ENCODE peak calls at places on chromosomes 16 and 17, in six cellular contexts. One of them, this sample, is unnamed.

GRCh38 chr16:79186196-79186595 is 414.3 kb downstream of the MAF start:
- DNase-seq in choroid plexus epithelial cell: no peak
- DNase-seq in neural progenitor cell: no peak
- DNase-seq in tibial nerve: no peak
- DNase-seq in H7: no peak
- DNase-seq in transverse colon: no peak
- DNase-seq in this sample: no peak

GRCh38 chr17:79090503-79091372 is 16.1 kb downstream of the ENGASE start:
- DNase-seq in neural progenitor cell: no peak
- DNase-seq in choroid plexus epithelial cell: peak
- DNase-seq in H7: peak
- DNase-seq in transverse colon: no peak
- DNase-seq in tibial nerve: no peak
- DNase-seq in this sample: no peak

GRCh38 chr17:34607917-34608316 is 28.5 kb downstream of the TMEM132E start:
- DNase-seq in H7: peak
- DNase-seq in neural progenitor cell: no peak
- DNase-seq in tibial nerve: no peak
- DNase-seq in transverse colon: no peak
- DNase-seq in choroid plexus epithelial cell: no peak
- DNase-seq in this sample: no peak

GRCh38 chr16:24977673-24978065 is 37.5 kb downstream of the ARHGAP17 start:
- DNase-seq in neural progenitor cell: no peak
- DNase-seq in transverse colon: no peak
- DNase-seq in tibial nerve: no peak
- DNase-seq in H7: no peak
- DNase-seq in choroid plexus epithelial cell: peak
- DNase-seq in this sample: no peak

GRCh38 chr17:36578671-36579070 is 13.0 kb upstream of the DHRS11 start:
- DNase-seq in transverse colon: no peak
- DNase-seq in H7: no peak
- DNase-seq in neural progenitor cell: no peak
- DNase-seq in choroid plexus epithelial cell: peak
- DNase-seq in tibial nerve: no peak
- DNase-seq in this sample: no peak

GRCh38 chr16:27550582-27550920 is 607 bp downstream of the KATNIP start:
- DNase-seq in neural progenitor cell: no peak
- DNase-seq in choroid plexus epithelial cell: no peak
- DNase-seq in transverse colon: no peak
- DNase-seq in H7: no peak
- DNase-seq in tibial nerve: no peak
- DNase-seq in this sample: no peak

GRCh38 chr17:81537856-81538555 is 9.8 kb downstream of the FSCN2 start:
- DNase-seq in transverse colon: no peak
- DNase-seq in tibial nerve: no peak
- DNase-seq in choroid plexus epithelial cell: no peak
- DNase-seq in H7: peak
- DNase-seq in neural progenitor cell: no peak
- DNase-seq in this sample: no peak

GRCh38 chr17:60392845-60393702 is 1.1 kb upstream of the USP32 start:
- DNase-seq in transverse colon: peak
- DNase-seq in H7: no peak
- DNase-seq in choroid plexus epithelial cell: peak
- DNase-seq in tibial nerve: peak
- DNase-seq in neural progenitor cell: peak
- DNase-seq in this sample: no peak

GRCh38 chr16:65068151-65068740 is 53.6 kb downstream of the CDH11 start:
- DNase-seq in neural progenitor cell: no peak
- DNase-seq in tibial nerve: peak
- DNase-seq in transverse colon: no peak
- DNase-seq in choroid plexus epithelial cell: peak
- DNase-seq in H7: peak
- DNase-seq in this sample: no peak

GRCh38 chr16:50547340-50547865 is 793 bp upstream of the NKD1 start:
- DNase-seq in neural progenitor cell: peak
- DNase-seq in choroid plexus epithelial cell: peak
- DNase-seq in transverse colon: peak
- DNase-seq in H7: peak
- DNase-seq in tibial nerve: no peak
- DNase-seq in this sample: peak

GRCh38 chr16:76866994-76867393 is 324.0 kb upstream of the MON1B start:
- DNase-seq in transverse colon: no peak
- DNase-seq in choroid plexus epithelial cell: no peak
- DNase-seq in H7: no peak
- DNase-seq in neural progenitor cell: no peak
- DNase-seq in tibial nerve: no peak
- DNase-seq in this sample: no peak

DNA sequence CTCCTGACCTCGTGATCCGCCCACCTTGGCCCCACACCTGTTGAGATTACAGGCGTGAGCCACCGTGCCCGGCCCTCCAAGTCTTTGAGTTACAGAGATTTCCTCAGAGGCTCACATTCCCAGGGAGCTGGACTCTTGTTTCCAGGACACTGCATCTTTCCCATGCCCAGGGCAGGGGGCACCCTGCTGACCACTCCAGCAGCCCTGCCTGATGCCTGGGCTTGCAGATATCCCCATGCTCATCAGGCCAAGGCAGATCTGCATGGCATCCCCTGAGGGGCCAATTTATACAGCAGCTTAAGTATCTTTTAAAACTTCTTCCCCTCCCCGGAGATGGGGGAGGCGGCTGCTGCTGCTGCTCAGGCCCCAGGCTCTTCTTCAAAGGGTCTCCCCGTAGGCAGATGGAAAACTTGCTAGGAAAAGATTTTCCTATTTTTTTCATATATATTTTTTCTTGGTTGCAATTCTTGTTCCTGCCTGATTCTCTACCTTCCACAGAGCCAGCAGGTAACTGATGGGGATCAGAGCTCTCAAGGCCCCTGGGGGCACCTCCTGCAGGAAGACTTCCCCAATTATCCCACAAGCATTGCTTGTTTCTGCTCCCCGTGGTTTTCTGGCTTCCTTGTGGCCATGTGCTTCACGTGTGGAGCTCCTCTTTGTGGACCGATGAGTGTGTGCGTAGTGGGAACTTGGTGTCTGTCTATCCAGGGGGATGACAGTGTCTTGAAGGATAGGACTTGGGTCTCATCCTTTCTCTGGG is 102.2 kb upstream of the SDK2 start:
- DNase-seq in transverse colon: no peak
- DNase-seq in neural progenitor cell: no peak
- DNase-seq in choroid plexus epithelial cell: no peak
- DNase-seq in H7: peak
- DNase-seq in tibial nerve: no peak
- DNase-seq in this sample: no peak
- H3K4me3 ChIP-seq in transverse colon: no peak
- H3K4me3 ChIP-seq in neural progenitor cell: no peak
- H3K4me3 ChIP-seq in choroid plexus epithelial cell: no peak
- H3K4me3 ChIP-seq in H7: no peak
- H3K4me3 ChIP-seq in tibial nerve: no peak
- H3K4me3 ChIP-seq in this sample: no peak

GRCh38 chr17:38571833-38572274 is 33.9 kb downstream of the SRCIN1 start:
- DNase-seq in neural progenitor cell: peak
- DNase-seq in H7: peak
- DNase-seq in choroid plexus epithelial cell: no peak
- DNase-seq in tibial nerve: no peak
- DNase-seq in transverse colon: no peak
- DNase-seq in this sample: no peak
- H3K4me3 ChIP-seq in neural progenitor cell: peak
- H3K4me3 ChIP-seq in H7: no peak
- H3K4me3 ChIP-seq in choroid plexus epithelial cell: no peak
- H3K4me3 ChIP-seq in tibial nerve: no peak
- H3K4me3 ChIP-seq in transverse colon: no peak
- H3K4me3 ChIP-seq in this sample: no peak

GRCh38 chr16:3029499-3030127 is 5.8 kb downstream of the THOC6 start:
- DNase-seq in tibial nerve: no peak
- DNase-seq in choroid plexus epithelial cell: peak
- DNase-seq in H7: peak
- DNase-seq in neural progenitor cell: no peak
- DNase-seq in transverse colon: no peak
- DNase-seq in this sample: no peak
- H3K4me3 ChIP-seq in tibial nerve: no peak
- H3K4me3 ChIP-seq in choroid plexus epithelial cell: peak
- H3K4me3 ChIP-seq in H7: no peak
- H3K4me3 ChIP-seq in neural progenitor cell: no peak
- H3K4me3 ChIP-seq in transverse colon: no peak
- H3K4me3 ChIP-seq in this sample: peak

DNA sequence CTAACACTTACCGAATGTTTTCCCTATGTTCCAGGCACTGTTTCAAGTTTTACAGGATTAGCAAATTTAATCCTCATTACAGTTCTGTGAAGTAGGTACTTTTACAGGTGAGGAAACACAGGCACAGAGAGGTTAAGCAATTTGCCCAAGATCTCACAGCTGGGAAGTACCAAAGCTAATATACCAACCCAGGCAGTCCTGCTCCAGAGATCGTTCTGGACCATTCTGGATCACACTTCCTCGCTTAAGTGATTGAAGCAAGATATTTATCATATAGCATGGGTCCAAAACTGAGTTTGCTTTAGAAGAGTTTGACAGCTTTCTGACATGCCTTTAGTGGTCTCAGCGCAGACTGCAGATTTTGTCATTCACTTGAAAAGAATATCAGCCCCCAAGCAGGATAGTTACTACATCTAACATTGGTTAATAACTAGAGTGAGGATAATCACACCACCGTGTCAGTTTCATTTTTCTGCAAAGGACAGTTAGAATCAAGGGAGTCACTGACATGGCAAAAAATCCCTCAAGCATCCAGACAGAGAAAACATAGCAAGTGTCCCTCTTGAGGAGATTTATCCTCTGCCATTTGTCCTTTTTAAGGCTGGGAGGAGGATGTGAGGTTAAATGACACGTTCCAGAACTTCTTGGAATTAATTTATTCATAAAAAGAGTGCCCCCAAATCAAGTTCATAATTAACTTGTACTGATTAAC is 5.1 kb downstream of the HS3ST3B1 start:
- DNase-seq in transverse colon: no peak
- DNase-seq in neural progenitor cell: no peak
- DNase-seq in H7: no peak
- DNase-seq in choroid plexus epithelial cell: peak
- DNase-seq in tibial nerve: no peak
- DNase-seq in this sample: no peak
- H3K4me3 ChIP-seq in transverse colon: no peak
- H3K4me3 ChIP-seq in neural progenitor cell: no peak
- H3K4me3 ChIP-seq in H7: no peak
- H3K4me3 ChIP-seq in choroid plexus epithelial cell: no peak
- H3K4me3 ChIP-seq in tibial nerve: no peak
- H3K4me3 ChIP-seq in this sample: no peak

GRCh38 chr16:1794908-1795666 is 1.6 kb upstream of the IGFALS start:
- DNase-seq in tibial nerve: no peak
- DNase-seq in transverse colon: no peak
- DNase-seq in neural progenitor cell: no peak
- DNase-seq in H7: peak
- DNase-seq in choroid plexus epithelial cell: no peak
- DNase-seq in this sample: no peak

GRCh38 chr16:1791943-1792812 is 1.3 kb downstream of the IGFALS start:
- DNase-seq in transverse colon: no peak
- DNase-seq in choroid plexus epithelial cell: no peak
- DNase-seq in neural progenitor cell: no peak
- DNase-seq in H7: peak
- DNase-seq in tibial nerve: no peak
- DNase-seq in this sample: no peak

GRCh38 chr16:1792836-1793577 is 498 bp downstream of the IGFALS start:
- DNase-seq in choroid plexus epithelial cell: no peak
- DNase-seq in H7: peak
- DNase-seq in transverse colon: no peak
- DNase-seq in neural progenitor cell: no peak
- DNase-seq in tibial nerve: no peak
- DNase-seq in this sample: no peak

GRCh38 chr16:1793578-1794220 is at the start of gene IGFALS:
- DNase-seq in choroid plexus epithelial cell: no peak
- DNase-seq in neural progenitor cell: no peak
- DNase-seq in tibial nerve: no peak
- DNase-seq in H7: peak
- DNase-seq in transverse colon: no peak
- DNase-seq in this sample: no peak

GRCh38 chr16:1794221-1794871 is 841 bp upstream of the IGFALS start:
- DNase-seq in tibial nerve: no peak
- DNase-seq in H7: peak
- DNase-seq in transverse colon: no peak
- DNase-seq in choroid plexus epithelial cell: no peak
- DNase-seq in neural progenitor cell: no peak
- DNase-seq in this sample: no peak
- H3K4me3 ChIP-seq in tibial nerve: no peak
- H3K4me3 ChIP-seq in H7: no peak
- H3K4me3 ChIP-seq in transverse colon: no peak
- H3K4me3 ChIP-seq in choroid plexus epithelial cell: no peak
- H3K4me3 ChIP-seq in neural progenitor cell: no peak
- H3K4me3 ChIP-seq in this sample: no peak

DNA sequence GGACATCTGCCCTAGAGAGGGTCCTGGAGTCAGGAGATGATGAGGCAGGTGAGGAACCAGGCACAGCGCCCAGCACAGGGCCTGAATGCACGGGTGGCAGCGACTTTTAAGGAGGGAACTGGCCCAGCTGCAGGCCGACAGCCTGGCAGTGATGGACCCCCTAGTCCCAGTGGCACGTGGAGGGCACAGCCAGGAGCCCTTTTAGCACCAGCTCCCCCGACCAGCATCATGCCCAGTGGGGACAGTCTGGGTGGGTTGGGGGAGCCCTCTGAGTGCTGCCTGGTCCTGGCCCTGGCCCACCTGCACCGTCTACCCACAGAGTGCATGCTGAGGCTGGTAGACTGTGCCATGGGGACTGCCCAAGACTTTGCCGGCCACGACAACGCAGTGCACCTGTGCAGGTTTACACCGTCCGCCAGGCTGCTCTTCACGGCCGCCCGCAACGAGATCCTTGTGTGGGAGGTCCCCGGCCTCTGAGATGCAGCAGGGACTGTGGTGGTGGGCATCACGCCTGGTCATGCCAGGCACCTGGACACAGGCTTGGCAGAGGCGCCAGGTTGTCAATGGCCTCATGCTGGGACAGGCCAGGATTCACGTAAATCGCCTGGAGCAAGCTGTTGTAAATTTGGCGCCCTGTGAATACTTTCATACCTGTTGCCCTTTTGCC is 686 bp upstream of the RHOT2 start:
- DNase-seq in transverse colon: no peak
- DNase-seq in H7: no peak
- DNase-seq in choroid plexus epithelial cell: no peak
- DNase-seq in tibial nerve: no peak
- DNase-seq in neural progenitor cell: no peak
- DNase-seq in this sample: no peak
- H3K4me3 ChIP-seq in transverse colon: no peak
- H3K4me3 ChIP-seq in H7: no peak
- H3K4me3 ChIP-seq in choroid plexus epithelial cell: no peak
- H3K4me3 ChIP-seq in tibial nerve: peak
- H3K4me3 ChIP-seq in neural progenitor cell: no peak
- H3K4me3 ChIP-seq in this sample: peak

GRCh38 chr16:22814330-22815105 is 556 bp downstream of the HS3ST2 start:
- DNase-seq in transverse colon: no peak
- DNase-seq in H7: peak
- DNase-seq in neural progenitor cell: peak
- DNase-seq in choroid plexus epithelial cell: no peak
- DNase-seq in tibial nerve: no peak
- DNase-seq in this sample: no peak

GRCh38 chr16:22815863-22816262 is 1.9 kb downstream of the HS3ST2 start:
- DNase-seq in tibial nerve: no peak
- DNase-seq in H7: no peak
- DNase-seq in neural progenitor cell: no peak
- DNase-seq in transverse colon: no peak
- DNase-seq in choroid plexus epithelial cell: no peak
- DNase-seq in this sample: no peak

GRCh38 chr16:22816475-22816874 is 2.5 kb downstream of the HS3ST2 start:
- DNase-seq in tibial nerve: no peak
- DNase-seq in neural progenitor cell: no peak
- DNase-seq in choroid plexus epithelial cell: no peak
- DNase-seq in transverse colon: no peak
- DNase-seq in H7: no peak
- DNase-seq in this sample: no peak

GRCh38 chr16:22813223-22813945 is 578 bp upstream of the HS3ST2 start:
- DNase-seq in neural progenitor cell: peak
- DNase-seq in transverse colon: peak
- DNase-seq in tibial nerve: no peak
- DNase-seq in choroid plexus epithelial cell: peak
- DNase-seq in H7: peak
- DNase-seq in this sample: no peak

GRCh38 chr16:22813946-22814325 is at the start of gene HS3ST2:
- DNase-seq in tibial nerve: no peak
- DNase-seq in neural progenitor cell: peak
- DNase-seq in choroid plexus epithelial cell: no peak
- DNase-seq in transverse colon: peak
- DNase-seq in H7: peak
- DNase-seq in this sample: no peak
- H3K4me3 ChIP-seq in tibial nerve: peak
- H3K4me3 ChIP-seq in neural progenitor cell: peak
- H3K4me3 ChIP-seq in choroid plexus epithelial cell: no peak
- H3K4me3 ChIP-seq in transverse colon: peak
- H3K4me3 ChIP-seq in H7: peak
- H3K4me3 ChIP-seq in this sample: no peak